ENCODE peak calls at places on chromosomes 12 and 14, in six cellular contexts. O is tibial artery, L is neural progenitor cell, Y is cardiac muscle cell, Q is fibroblast of lung, K is right atrium auricular region. X is an unnamed sample. For H3K4me1 and H3K9me3, the result is how much of the 10 kb centered on the place peaks cover.

GRCh38 chr14:90381999-90382451 is 14.8 kb upstream of the CALM1 start:
- DNase-seq in K (no peak), Y (no peak), Q (no peak), L (peak), O (peak), X (peak)

GRCh38 chr12:118704517-118704916 is 276.8 kb upstream of the SRRM4 start:
- DNase-seq in Q (no peak), L (peak), K (no peak), Y (no peak), O (no peak), X (no peak)

GRCh38 chr12:100858658-100859057 is 64.1 kb downstream of the ANO4 start:
- DNase-seq in L (no peak), K (no peak), Q (peak), O (no peak), Y (peak), X (no peak)

GRCh38 chr12:118299791-118300460 is 72.8 kb downstream of the TAOK3 start:
- DNase-seq in Y (peak), Q (no peak), O (no peak), L (no peak), K (no peak), X (no peak)

GRCh38 chr12:102067574-102068258 is 5.9 kb upstream of the WASHC3 start:
- DNase-seq in Y (no peak), Q (peak), L (no peak), O (no peak), K (no peak), X (no peak)

GRCh38 chr14:89033756-89034155 is 209.3 kb downstream of the TTC8 start:
- DNase-seq in Q (no peak), K (no peak), Y (no peak), L (no peak), O (no peak), X (no peak)

GRCh38 chr14:86450075-86450474 is 920.1 kb downstream of the FLRT2 start:
- DNase-seq in Q (no peak), Y (no peak), L (no peak), O (no peak), K (no peak), X (no peak)

GRCh38 chr12:52155048-52155868 is 36.6 kb downstream of the KRT80 start:
- DNase-seq in Q (no peak), O (no peak), K (no peak), L (no peak), Y (no peak), X (no peak)

GRCh38 chr14:64720190-64720589 is 16.0 kb downstream of the PLEKHG3 start:
- DNase-seq in Q (peak), K (no peak), Y (no peak), L (no peak), O (no peak), X (peak)

GRCh38 chr12:108821407-108822397 is 35.7 kb downstream of the SSH1 start:
- DNase-seq in L (no peak), K (no peak), O (no peak), Y (peak), Q (peak), X (no peak)

GRCh38 chr12:19431407-19432308 is 7.6 kb upstream of the AEBP2 start:
- DNase-seq in K (no peak), Y (peak), L (no peak), O (no peak), Q (peak), X (no peak)

GRCh38 chr14:20679907-20680306 is 4.5 kb upstream of the RNASE4 start:
- DNase-seq in Q (no peak), Y (peak), O (no peak), K (no peak), L (peak), X (no peak)

GRCh38 chr14:103688441-103688840 is 26.8 kb downstream of the XRCC3 start:
- DNase-seq in K (no peak), L (no peak), Q (no peak), Y (no peak), O (no peak), X (no peak)

GRCh38 chr12:4307593-4308333 is 13.2 kb upstream of the TIGAR start:
- DNase-seq in O (peak), Y (peak), K (peak), Q (peak), L (peak), X (peak)

GRCh38 chr14:94677747-94678146 is 65.6 kb downstream of the SERPINA3 start:
- DNase-seq in O (no peak), Q (no peak), Y (no peak), K (no peak), L (no peak), X (no peak)

GRCh38 chr14:67411820-67412421 is at the start of gene PLEK2:
- DNase-seq in Y (peak), Q (peak), O (no peak), K (no peak), L (no peak), X (no peak)

GRCh38 chr14:74324945-74325361 is 22.2 kb upstream of the ABCD4 start:
- DNase-seq in Q (no peak), Y (peak), K (no peak), L (peak), O (no peak), X (no peak)

GRCh38 chr14:69682607-69683263 is 71.3 kb downstream of the SUSD6 start:
- DNase-seq in Y (peak), Q (no peak), L (no peak), K (no peak), O (no peak), X (no peak)
- H3K4me1 ChIP-seq in Y (under half), Q (under half), L (under half), K (half or more), O (under half), X (under half)

GRCh38 chr14:85084344-85084743 is 445.6 kb upstream of the FLRT2 start:
- DNase-seq in Y (no peak), O (peak), Q (no peak), K (no peak), L (no peak), X (no peak)
- H3K9me3 ChIP-seq in Y (under half), O (under half), Q (under half), K (under half), L (under half), X (under half)

DNA sequence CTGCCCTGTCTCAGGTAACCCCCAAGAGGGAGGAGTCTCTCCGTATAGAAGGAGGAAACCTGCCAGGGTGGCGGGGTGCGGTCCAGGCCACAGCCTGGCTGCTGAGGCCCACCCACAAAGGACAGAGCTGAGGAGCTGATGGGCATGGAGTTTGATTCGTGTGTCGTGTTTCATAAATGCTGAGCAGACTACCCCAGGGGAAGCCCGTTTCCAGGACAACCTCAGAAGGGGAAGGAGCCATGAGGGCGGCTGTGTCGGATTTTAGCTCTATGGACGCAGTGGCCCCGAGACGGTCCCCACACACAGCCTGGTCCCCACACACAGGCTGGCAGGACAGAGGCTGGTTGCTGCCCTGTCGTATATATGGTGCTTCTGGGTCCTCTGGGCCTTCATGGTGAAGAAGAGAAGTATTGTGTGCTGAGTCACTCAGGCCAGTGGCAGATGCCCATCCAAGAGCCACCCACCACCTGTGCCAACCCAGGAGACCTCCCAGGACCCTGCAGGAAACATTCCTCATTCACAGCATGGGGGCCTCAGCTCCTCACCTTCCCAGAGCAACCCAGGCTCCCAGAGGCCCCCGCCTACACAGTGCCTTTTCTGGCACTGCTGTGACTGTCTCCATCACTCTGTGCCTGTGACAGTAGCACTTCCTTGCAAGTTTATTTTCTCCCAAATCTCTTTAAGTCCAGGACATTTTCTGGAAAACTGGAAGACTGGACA is 63.1 kb upstream of the RIN3 start:
- DNase-seq in Y (no peak), Q (no peak), O (no peak), L (no peak), K (no peak), X (no peak)
- H3K4me1 ChIP-seq in Y (under half), Q (under half), O (under half), L (under half), K (under half), X (under half)

GRCh38 chr12:131038159-131038558 is 84.5 kb downstream of the ADGRD1 start:
- DNase-seq in Q (no peak), O (no peak), K (no peak), Y (no peak), L (no peak), X (no peak)
- H3K9me3 ChIP-seq in Q (under half), O (under half), K (under half), Y (under half), L (under half), X (under half)

DNA sequence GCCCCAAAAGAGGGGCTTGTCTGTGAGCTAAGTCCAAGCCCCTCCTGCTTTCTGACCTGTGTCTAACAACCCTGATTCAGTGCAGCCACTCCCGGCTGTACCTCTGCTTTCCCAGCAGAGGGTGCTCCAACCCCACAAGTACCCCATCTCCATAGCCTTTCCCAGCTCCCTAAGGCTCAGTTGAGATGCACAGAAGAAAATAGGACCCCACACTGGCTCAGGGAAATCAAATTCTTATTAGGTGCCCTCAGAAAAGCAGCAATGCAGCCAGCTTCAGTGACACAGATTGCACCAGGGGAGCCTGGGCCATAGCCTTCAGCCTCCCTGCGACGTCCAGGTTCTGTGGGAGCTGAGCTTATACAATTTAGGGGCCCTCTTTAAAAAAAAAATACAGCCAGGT is 49.9 kb downstream of the LRRC74A start:
- DNase-seq in Y (peak), K (peak), O (no peak), Q (peak), L (peak), X (peak)
- H3K4me1 ChIP-seq in Y (under half), K (under half), O (under half), Q (under half), L (under half), X (under half)

GRCh38 chr12:106204312-106204711 is 43.5 kb downstream of the CKAP4 start:
- DNase-seq in Q (no peak), Y (no peak), K (no peak), L (no peak), O (no peak), X (no peak)
- H3K9me3 ChIP-seq in Q (under half), Y (under half), K (under half), L (under half), O (under half), X (under half)

GRCh38 chr14:72754949-72755348 is 139.0 kb downstream of the DPF3 start:
- DNase-seq in O (no peak), Q (no peak), Y (no peak), K (no peak), L (no peak), X (no peak)
- H3K4me1 ChIP-seq in O (under half), Q (under half), Y (under half), K (under half), L (under half), X (under half)

X was measured in gastrocnemius medialis.